ENCODE peak calls at places on chromosomes 16 and 17, in seven cellular contexts. T, F, I, Y, P, S and V are unnamed samples.

GRCh38 chr17:67730706-67731105 is 13.0 kb downstream of the NOL11 start:
- DNase-seq in T (no peak), F (no peak), I (no peak), Y (no peak), P (no peak), S (no peak), V (no peak)

GRCh38 chr17:6872941-6873340 is 41.4 kb upstream of the TEKT1 start:
- DNase-seq in T (no peak), F (no peak), I (peak), Y (no peak), P (no peak), S (no peak), V (no peak)

GRCh38 chr17:79118924-79119323 is 44.3 kb downstream of the ENGASE start:
- DNase-seq in T (no peak), F (no peak), I (no peak), Y (no peak), P (no peak), S (no peak), V (no peak)

GRCh38 chr17:6035801-6036394 is 34.3 kb upstream of the WSCD1 start:
- DNase-seq in T (peak), F (no peak), I (no peak), Y (no peak), P (no peak), S (no peak), V (no peak)

GRCh38 chr17:37239690-37240344 is 136.0 kb upstream of the C17orf78 start:
- DNase-seq in T (no peak), F (no peak), I (peak), Y (peak), P (peak), S (no peak), V (no peak)

GRCh38 chr17:75191584-75191983 is 8.8 kb upstream of the SUMO2 start:
- DNase-seq in T (no peak), F (no peak), I (no peak), Y (no peak), P (no peak), S (no peak), V (no peak)

GRCh38 chr16:31404353-31405064 is 11.4 kb downstream of the ITGAD start:
- DNase-seq in T (no peak), F (no peak), I (peak), Y (no peak), P (peak), S (no peak), V (no peak)

GRCh38 chr17:46110219-46110618 is 83.0 kb downstream of the KANSL1 start:
- DNase-seq in T (no peak), F (no peak), I (no peak), Y (no peak), P (no peak), S (no peak), V (no peak)

GRCh38 chr17:79812206-79812968 is 15.5 kb upstream of the CBX8 start:
- DNase-seq in T (no peak), F (no peak), I (no peak), Y (no peak), P (no peak), S (no peak), V (no peak)